ENCODE peak calls at places on chromosomes 3 and 15, in six cellular contexts. E is T follicular helper cell; G is GM12892; Q is putamen; B is breast epithelium; V is activated naive CD4-positive, alpha-beta T cell treated with anti-CD3 and anti-CD28 coated beads, Interleukin-2, amount 50 U/mL, for 16 hours. K is an unnamed sample.

GRCh38 chr15:28001641-28002040 is 97.5 kb downstream of the OCA2 start:
- DNase-seq in E (no peak), G (no peak), Q (no peak), B (no peak), V (no peak), K (no peak)

GRCh38 chr3:197168063-197168462 is 130.3 kb downstream of the DLG1 start:
- DNase-seq in E (no peak), G (no peak), Q (no peak), B (no peak), V (no peak), K (no peak)

GRCh38 chr3:117919611-117920010 is 1115.0 kb downstream of the IGSF11 start:
- DNase-seq in E (no peak), G (no peak), Q (no peak), B (no peak), V (no peak), K (no peak)

GRCh38 chr3:64687781-64688515 is at the start of gene ADAMTS9:
- DNase-seq in E (no peak), G (no peak), Q (peak), B (peak), V (no peak), K (peak)

GRCh38 chr15:47718474-47719440 is 1.5 kb downstream of the SEMA6D start:
- DNase-seq in E (no peak), G (no peak), Q (no peak), B (no peak), V (no peak), K (peak)

GRCh38 chr3:126352476-126353454 is 4.4 kb downstream of the KLF15 start:
- DNase-seq in E (no peak), G (no peak), Q (no peak), B (no peak), V (peak), K (no peak)

GRCh38 chr15:50463423-50464358 is 39.5 kb downstream of the USP8 start:
- DNase-seq in E (no peak), G (no peak), Q (no peak), B (no peak), V (no peak), K (peak)

GRCh38 chr3:188947983-188948657 is 223.7 kb upstream of the TPRG1 start:
- DNase-seq in E (no peak), G (no peak), Q (peak), B (peak), V (no peak), K (peak)

GRCh38 chr3:89847955-89848354 is 740.5 kb downstream of the EPHA3 start:
- DNase-seq in E (no peak), G (no peak), Q (no peak), B (no peak), V (no peak), K (no peak)

GRCh38 chr15:85406916-85407315 is 26.5 kb downstream of the AKAP13 start:
- DNase-seq in E (no peak), G (no peak), Q (no peak), B (no peak), V (no peak), K (peak)

GRCh38 chr15:52520421-52520820 is 8.3 kb downstream of the MYO5A start:
- DNase-seq in E (no peak), G (no peak), Q (no peak), B (no peak), V (no peak), K (no peak)

GRCh38 chr3:37521403-37521802 is 340.3 kb upstream of the CTDSPL start:
- DNase-seq in E (no peak), G (no peak), Q (no peak), B (no peak), V (no peak), K (no peak)

GRCh38 chr3:65597952-65598413 is 440.7 kb downstream of the MAGI1 start:
- DNase-seq in E (no peak), G (no peak), Q (no peak), B (no peak), V (no peak), K (no peak)

GRCh38 chr15:95616306-95616705 is 714.2 kb upstream of the NR2F2 start:
- DNase-seq in E (no peak), G (no peak), Q (no peak), B (no peak), V (no peak), K (no peak)

GRCh38 chr15:62933388-62933787 is 109.2 kb upstream of the TPM1 start:
- DNase-seq in E (no peak), G (no peak), Q (no peak), B (no peak), V (no peak), K (no peak)

GRCh38 chr15:37102315-37103021 is 2.1 kb upstream of the MEIS2 start:
- DNase-seq in E (no peak), G (no peak), Q (no peak), B (no peak), V (no peak), K (peak)

GRCh38 chr3:134144694-134145093 is 106.0 kb downstream of the RYK start:
- DNase-seq in E (no peak), G (no peak), Q (no peak), B (no peak), V (no peak), K (no peak)

GRCh38 chr3:172520332-172520831 is 2.8 kb downstream of the TNFSF10 start:
- DNase-seq in E (no peak), G (no peak), Q (no peak), B (no peak), V (no peak), K (peak)

GRCh38 chr3:17158941-17159682 is 274.4 kb downstream of the PLCL2 start:
- DNase-seq in E (no peak), G (no peak), Q (no peak), B (no peak), V (no peak), K (peak)

GRCh38 chr3:132268956-132269355 is 48.3 kb upstream of the ACP3 start:
- DNase-seq in E (no peak), G (no peak), Q (no peak), B (no peak), V (no peak), K (peak)

GRCh38 chr15:68427366-68427765 is 4.6 kb downstream of the ITGA11 start:
- DNase-seq in E (no peak), G (no peak), Q (no peak), B (no peak), V (no peak), K (no peak)

GRCh38 chr15:63288778-63289378 is 11.5 kb downstream of the APH1B start:
- DNase-seq in E (no peak), G (no peak), Q (peak), B (no peak), V (no peak), K (peak)

GRCh38 chr15:43991235-43991634 is 164.4 kb downstream of the WDR76 start:
- DNase-seq in E (no peak), G (no peak), Q (no peak), B (no peak), V (no peak), K (no peak)

GRCh38 chr3:194826594-194826993 is 140.9 kb downstream of the FAM43A start:
- DNase-seq in E (no peak), G (no peak), Q (no peak), B (no peak), V (no peak), K (no peak)

GRCh38 chr3:45182915-45183881 is 37.0 kb upstream of the CDCP1 start:
- DNase-seq in E (no peak), G (no peak), Q (peak), B (peak), V (no peak), K (peak)

GRCh38 chr15:87619161-87619960 is 637.2 kb downstream of the NTRK3 start:
- DNase-seq in E (no peak), G (no peak), Q (no peak), B (no peak), V (no peak), K (peak)

K was measured in astrocyte of the spinal cord.